ENCODE peak calls at places on chromosomes 1 and 21, in four cellular contexts. Q, D, A and I are unnamed samples.

GRCh38 chr1:84108900-84109578 is 35.0 kb upstream of the PRKACB start:
- DNase-seq in Q (no peak), D (no peak), A (no peak), I (no peak)

GRCh38 chr1:224300346-224300745 is 29.6 kb downstream of the NVL start:
- DNase-seq in Q (no peak), D (peak; percentile 61), A (no peak), I (no peak)

GRCh38 chr1:24555591-24556413 is at the start of gene NCMAP:
- DNase-seq in Q (peak; percentile 19), D (peak; percentile 5), A (no peak), I (peak; percentile 63)

GRCh38 chr1:185373813-185374524 is 56.9 kb upstream of the IVNS1ABP start:
- DNase-seq in Q (no peak), D (peak; percentile 38), A (no peak), I (no peak)

GRCh38 chr1:62188111-62188510 is 6.5 kb upstream of the L1TD1 start:
- DNase-seq in Q (no peak), D (no peak), A (no peak), I (no peak)

GRCh38 chr1:100265931-100266830 is at the start of gene RTCA:
- DNase-seq in Q (peak; percentile 95), D (peak; percentile 99), A (peak; percentile 99), I (peak; percentile 99)

GRCh38 chr1:192575499-192576189 is at the start of gene RGS1:
- DNase-seq in Q (peak; percentile 45), D (no peak), A (no peak), I (no peak)

GRCh38 chr1:108114026-108114599 is 86.0 kb downstream of the SLC25A24 start:
- DNase-seq in Q (no peak), D (no peak), A (no peak), I (no peak)

GRCh38 chr1:54989968-54990810 is 8.5 kb upstream of the BSND start:
- DNase-seq in Q (no peak), D (no peak), A (no peak), I (no peak)

GRCh38 chr1:156497078-156497742 is 3.4 kb downstream of the MEF2D start:
- DNase-seq in Q (no peak), D (no peak), A (peak; percentile 83), I (peak; percentile 50)

GRCh38 chr1:39657923-39658485 is 13.9 kb downstream of the NT5C1A start:
- DNase-seq in Q (peak; percentile 49), D (peak; percentile 67), A (peak; percentile 86), I (peak; percentile 90)

GRCh38 chr1:204463125-204464060 is 31.2 kb downstream of the PIK3C2B start:
- DNase-seq in Q (no peak), D (no peak), A (peak; percentile 74), I (peak; percentile 84)

GRCh38 chr1:54808443-54809207 is 7.5 kb upstream of the TTC22 start:
- DNase-seq in Q (no peak), D (no peak), A (no peak), I (no peak)

GRCh38 chr1:93708734-93709481 is 27.3 kb upstream of the BCAR3 start:
- DNase-seq in Q (no peak), D (no peak), A (no peak), I (no peak)

DNA sequence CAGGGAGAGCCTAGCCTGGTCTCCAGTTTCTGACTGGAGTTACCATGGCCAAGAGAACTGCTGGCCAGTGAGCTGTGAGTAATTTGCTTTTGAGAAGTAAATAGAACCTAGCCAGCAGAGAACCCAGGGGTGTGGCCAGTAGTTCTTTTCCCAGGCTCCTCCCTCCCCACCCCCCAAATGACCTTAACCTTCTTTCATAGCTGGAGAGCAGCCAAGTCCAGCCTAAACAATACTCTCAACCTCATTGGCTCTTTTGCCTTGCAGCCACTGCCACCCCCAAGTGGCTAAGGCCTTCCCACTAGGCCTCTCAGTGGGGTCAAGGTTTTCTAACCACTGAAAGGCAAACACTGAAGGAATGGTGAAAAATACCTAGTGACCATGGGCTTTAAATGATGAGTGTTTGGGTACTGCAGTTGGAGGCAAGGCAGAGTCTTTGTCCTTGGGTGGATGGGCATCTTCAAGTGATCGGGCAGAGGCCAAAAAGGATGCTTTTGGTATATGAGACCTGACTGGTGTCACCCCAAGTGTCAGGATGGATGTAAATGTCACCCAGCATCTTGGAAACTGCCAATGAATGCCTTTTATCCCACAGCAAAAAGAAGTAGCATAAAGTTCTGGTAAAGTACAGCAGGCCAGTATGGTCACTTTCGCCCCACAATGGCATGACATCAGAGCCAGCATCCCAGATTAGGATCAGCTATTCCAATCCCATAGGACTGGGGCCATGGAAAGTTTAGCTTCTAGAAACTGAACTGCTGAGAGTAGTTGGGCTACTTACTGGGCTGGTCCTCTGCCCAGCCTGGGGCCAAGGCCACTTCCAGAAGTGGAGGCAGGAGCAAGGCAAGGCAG is 3.5 kb upstream of the PIGV start:
- DNase-seq in Q (no peak), D (peak; percentile 27), A (peak; percentile 67), I (peak; percentile 57)
- H3K4me1 ChIP-seq in Q (peaks cover 44% of the 10 kb centered on the region), D (peaks cover 67% of the 10 kb centered on the region), A (peaks cover 30% of the 10 kb centered on the region), I (no peaks in the 10 kb centered on the region)

GRCh38 chr1:243508964-243509363 is 253.1 kb downstream of the SDCCAG8 start:
- DNase-seq in Q (no peak), D (no peak), A (no peak), I (no peak)

GRCh38 chr1:243508303-243508713 is 252.5 kb downstream of the SDCCAG8 start:
- DNase-seq in Q (peak; percentile 41), D (no peak), A (no peak), I (no peak)

GRCh38 chr1:243507672-243508302 is 251.9 kb downstream of the SDCCAG8 start:
- DNase-seq in Q (no peak), D (no peak), A (no peak), I (no peak)

GRCh38 chr1:243513726-243514491 is 258.1 kb downstream of the SDCCAG8 start:
- DNase-seq in Q (no peak), D (peak; percentile 62), A (no peak), I (no peak)

GRCh38 chr1:243510928-243511327 is 255.1 kb downstream of the SDCCAG8 start:
- DNase-seq in Q (no peak), D (no peak), A (no peak), I (no peak)
- H3K4me3 ChIP-seq in Q (no peak overlapping the region), D (no peak overlapping the region), A (no peak overlapping the region), I (no peak overlapping the region)

GRCh38 chr21:34200288-34200905 is 127.0 kb downstream of the MRPS6 start:
- DNase-seq in Q (no peak), D (no peak), A (peak; percentile 63), I (peak; percentile 63)
- H3K4me1 ChIP-seq in Q (peaks cover 28% of the 10 kb centered on the region), D (peaks cover 24% of the 10 kb centered on the region), A (peaks cover 9% of the 10 kb centered on the region), I (no peaks in the 10 kb centered on the region)

GRCh38 chr1:114431026-114431425 is 80.0 kb downstream of the TRIM33 start:
- DNase-seq in Q (no peak), D (no peak), A (no peak), I (no peak)

GRCh38 chr1:114423455-114423854 is 87.5 kb downstream of the TRIM33 start:
- DNase-seq in Q (no peak), D (no peak), A (no peak), I (no peak)

GRCh38 chr1:114428083-114428754 is 82.8 kb downstream of the TRIM33 start:
- DNase-seq in Q (no peak), D (peak; percentile 67), A (no peak), I (no peak)

GRCh38 chr1:114427612-114428011 is 83.4 kb downstream of the TRIM33 start:
- DNase-seq in Q (no peak), D (no peak), A (no peak), I (no peak)
- H3K4me3 ChIP-seq in Q (no peak overlapping the region), D (no peak overlapping the region), A (no peak overlapping the region), I (no peak overlapping the region)

GRCh38 chr21:44872568-44873355 is 728 bp downstream of the PTTG1IP start:
- DNase-seq in Q (no peak), D (peak; percentile 63), A (peak; percentile 73), I (peak; percentile 70)
- H3K4me1 ChIP-seq in Q (peaks cover 56% of the 10 kb centered on the region), D (peaks cover 62% of the 10 kb centered on the region), A (peaks cover 57% of the 10 kb centered on the region), I (peaks cover 4% of the 10 kb centered on the region)

GRCh38 chr1:8661185-8662110 is 156.0 kb downstream of the RERE start:
- DNase-seq in Q (no peak), D (peak; percentile 68), A (no peak), I (peak; percentile 67)
- H3K4me3 ChIP-seq in Q (no peak overlapping the region), D (peak overlapping the region; percentile 26), A (peak overlapping the region; percentile 27), I (no peak overlapping the region)

GRCh38 chr1:37845049-37845646 is 14.2 kb downstream of the MTF1 start:
- DNase-seq in Q (no peak), D (no peak), A (no peak), I (no peak)

GRCh38 chr1:37850352-37850955 is 8.9 kb downstream of the MTF1 start:
- DNase-seq in Q (no peak), D (no peak), A (no peak), I (no peak)

GRCh38 chr1:37845781-37846180 is 13.6 kb downstream of the MTF1 start:
- DNase-seq in Q (no peak), D (peak; percentile 47), A (no peak), I (no peak)

GRCh38 chr1:37849480-37849879 is 9.9 kb downstream of the MTF1 start:
- DNase-seq in Q (no peak), D (no peak), A (no peak), I (no peak)

GRCh38 chr1:37846634-37847339 is 12.6 kb downstream of the MTF1 start:
- DNase-seq in Q (no peak), D (no peak), A (no peak), I (no peak)
- H3K4me1 ChIP-seq in Q (peaks cover 26% of the 10 kb centered on the region), D (peaks cover 40% of the 10 kb centered on the region), A (peaks cover 18% of the 10 kb centered on the region), I (peaks cover 2% of the 10 kb centered on the region)

GRCh38 chr1:81470250-81470649 is 330.5 kb upstream of the ADGRL2 start:
- DNase-seq in Q (no peak), D (no peak), A (no peak), I (no peak)

GRCh38 chr1:81467433-81467832 is 333.3 kb upstream of the ADGRL2 start:
- DNase-seq in Q (no peak), D (no peak), A (no peak), I (no peak)

GRCh38 chr1:81463889-81464288 is 336.8 kb upstream of the ADGRL2 start:
- DNase-seq in Q (no peak), D (no peak), A (no peak), I (no peak)

GRCh38 chr1:81471255-81471654 is 329.5 kb upstream of the ADGRL2 start:
- DNase-seq in Q (no peak), D (no peak), A (no peak), I (no peak)

GRCh38 chr1:81466970-81467369 is 333.8 kb upstream of the ADGRL2 start:
- DNase-seq in Q (no peak), D (no peak), A (no peak), I (no peak)
- H3K4me3 ChIP-seq in Q (no peak overlapping the region), D (no peak overlapping the region), A (no peak overlapping the region), I (no peak overlapping the region)